ENCODE peak calls at places on chromosomes 13 and 19, in seven cellular contexts. W, M, G, B, F, U and I are unnamed samples.

GRCh38 chr13:52846567-52847321 is 1.7 kb downstream of the PCDH8 start:
- DNase-seq in M (peak; percentile 10), U (peak; percentile 90), G (no peak), B (peak; percentile 62), W (no peak), F (no peak), I (peak; percentile 81)

GRCh38 chr13:97249093-97249787 is 27.1 kb downstream of the MBNL2 start:
- DNase-seq in B (no peak), W (no peak), G (no peak), U (no peak), M (peak; percentile 59), F (no peak), I (no peak)

GRCh38 chr13:90414691-90415596 is 932.5 kb upstream of the MIR17HG start:
- DNase-seq in M (peak; percentile 88), F (no peak), U (no peak), G (no peak), B (no peak), W (no peak), I (no peak)

GRCh38 chr13:67071918-67072598 is 158.1 kb downstream of the PCDH9 start:
- DNase-seq in F (no peak), M (no peak), U (no peak), B (no peak), G (no peak), W (no peak), I (no peak)

GRCh38 chr13:98813993-98814392 is 61.5 kb upstream of the SLC15A1 start:
- DNase-seq in M (no peak), G (no peak), B (no peak), W (no peak), F (no peak), U (no peak), I (no peak)

GRCh38 chr19:7676854-7677253 is at the start of gene MCEMP1:
- DNase-seq in W (no peak), F (no peak), G (no peak), B (peak; percentile 82), U (no peak), M (no peak), I (no peak)

GRCh38 chr13:29059837-29060236 is 239.7 kb downstream of the MTUS2 start:
- DNase-seq in F (no peak), G (no peak), W (no peak), B (no peak), U (no peak), M (no peak), I (no peak)

GRCh38 chr13:111114362-111115050 is 604 bp upstream of the ARHGEF7 start:
- DNase-seq in F (no peak), M (peak; percentile 27), G (no peak), U (peak; percentile 37), B (no peak), W (peak; percentile 38), I (no peak)

GRCh38 chr19:7333198-7334118 is 15.3 kb upstream of the ARHGEF18 start:
- DNase-seq in B (no peak), W (no peak), M (no peak), U (no peak), F (no peak), G (no peak), I (no peak)

GRCh38 chr19:16363133-16363851 is 38.7 kb downstream of the KLF2 start:
- DNase-seq in M (no peak), G (no peak), B (peak; percentile 80), U (no peak), F (no peak), W (no peak), I (no peak)

GRCh38 chr13:20989883-20990282 is 71.5 kb downstream of the LATS2 start:
- DNase-seq in M (no peak), G (no peak), U (no peak), F (no peak), B (no peak), W (no peak), I (no peak)

GRCh38 chr19:57903298-57904174 is 12.9 kb downstream of the ZNF417 start:
- DNase-seq in F (peak; percentile 5), B (no peak), U (no peak), M (peak; percentile 47), G (no peak), W (no peak), I (peak; percentile 52)

GRCh38 chr13:20197361-20197834 is 4.7 kb upstream of the GJB2 start:
- DNase-seq in G (no peak), M (peak; percentile 43), W (peak; percentile 59), B (no peak), U (no peak), F (peak; percentile 23), I (peak; percentile 21)

GRCh38 chr13:112453207-112453829 is 77.2 kb downstream of the SPACA7 start:
- DNase-seq in M (no peak), U (no peak), W (no peak), F (no peak), G (no peak), B (no peak), I (no peak)

GRCh38 chr13:109331898-109332297 is 454.5 kb downstream of the IRS2 start:
- DNase-seq in U (no peak), B (no peak), W (no peak), M (peak; percentile 97), G (peak; percentile 35), F (peak; percentile 73), I (no peak)

GRCh38 chr19:17579523-17580244 is 24.2 kb downstream of the COLGALT1 start:
- DNase-seq in B (peak; percentile 81), F (no peak), G (peak; percentile 93), M (peak; percentile 63), U (no peak), W (no peak), I (peak; percentile 94)

GRCh38 chr13:94950303-94950702 is 238.0 kb upstream of the SOX21 start:
- DNase-seq in M (no peak), B (no peak), G (no peak), U (no peak), W (no peak), F (no peak), I (peak; percentile 44)

GRCh38 chr13:70016116-70016515 is 91.5 kb upstream of the ATXN8OS start:
- DNase-seq in M (no peak), G (no peak), F (no peak), W (no peak), B (no peak), U (no peak), I (no peak)

GRCh38 chr19:47779524-47780214 is 1.2 kb downstream of the SELENOW start:
- DNase-seq in W (no peak), M (no peak), G (peak; percentile 42), B (no peak), F (no peak), U (no peak), I (no peak)

GRCh38 chr19:45322311-45322710 is 364 bp downstream of the CKM start:
- DNase-seq in U (no peak), G (no peak), M (no peak), W (no peak), F (peak; percentile 65), B (no peak), I (no peak)

GRCh38 chr19:13398182-13398581 is 108.1 kb downstream of the CACNA1A start:
- DNase-seq in F (no peak), G (no peak), U (no peak), B (no peak), M (no peak), W (no peak), I (no peak)

GRCh38 chr13:50128406-50129048 is 113.3 kb downstream of the KCNRG start:
- DNase-seq in U (no peak), M (no peak), W (peak; percentile 19), F (no peak), B (no peak), G (no peak), I (no peak)

GRCh38 chr19:37329686-37330085 is 41.2 kb upstream of the ZNF527 start:
- DNase-seq in F (no peak), G (no peak), W (no peak), U (no peak), B (no peak), M (no peak), I (no peak)

GRCh38 chr19:3073159-3073563 is 10.9 kb upstream of the TLE5 start:
- DNase-seq in M (peak; percentile 53), G (peak; percentile 66), F (peak; percentile 96), W (no peak), U (no peak), B (no peak), I (peak; percentile 98)

GRCh38 chr13:18714889-18715288 is 466.7 kb downstream of the TUBA3C start:
- DNase-seq in W (no peak), U (no peak), M (no peak), B (no peak), G (no peak), F (no peak), I (no peak)

GRCh38 chr13:33125821-33126570 is 109.8 kb downstream of the KL start:
- DNase-seq in G (peak; percentile 59), F (peak; percentile 32), W (no peak), U (no peak), M (peak; percentile 99), B (no peak), I (no peak)

GRCh38 chr19:47324502-47324901 is 7.5 kb upstream of the C5AR2 start:
- DNase-seq in B (peak; percentile 77), F (no peak), W (no peak), M (no peak), G (no peak), U (no peak), I (no peak)

GRCh38 chr19:41821003-41821735 is 23.3 kb downstream of the LYPD4 start:
- DNase-seq in B (peak; percentile 53), G (peak; percentile 55), M (peak; percentile 45), W (peak; percentile 68), U (no peak), F (peak; percentile 41), I (peak; percentile 60)

GRCh38 chr13:52085416-52085815 is 43.5 kb downstream of the NEK5 start:
- DNase-seq in M (peak; percentile 74), U (no peak), G (no peak), W (no peak), B (no peak), F (no peak), I (no peak)

GRCh38 chr13:18960637-18961227 is 220.9 kb downstream of the TUBA3C start:
- DNase-seq in W (no peak), B (no peak), F (no peak), M (no peak), G (no peak), U (no peak), I (no peak)

GRCh38 chr13:114104626-114105350 is 27.6 kb downstream of the RASA3 start:
- DNase-seq in U (no peak), G (no peak), W (no peak), B (peak; percentile 35), F (no peak), M (no peak), I (no peak)